ENCODE peak calls at places on chromosomes 11 and 22, in ten cellular contexts. I is germinal center; H is cardiac muscle cell; T is ACHN; A is GOT3; C is CD8-positive, alpha-beta T cell; P is astrocyte of the cerebellum; M is CD8-positive, alpha-beta memory T cell; G is LoVo; S is NCI-H460. U is an unnamed sample.

GRCh38 chr11:78168539-78169477 is 19.6 kb downstream of the KCTD21 start:
- DNase-seq in M (no peak), H (peak), A (peak), S (no peak), T (no peak), C (no peak), I (no peak), P (peak), G (no peak), U (peak)

GRCh38 chr22:30949934-30950660 is 18.5 kb downstream of the MORC2 start:
- DNase-seq in M (no peak), P (no peak), I (no peak), A (no peak), T (no peak), G (no peak), S (no peak), H (no peak), C (no peak), U (no peak)

GRCh38 chr22:29314074-29314473 is 1.4 kb downstream of the RASL10A start:
- DNase-seq in I (no peak), H (no peak), M (no peak), P (no peak), G (no peak), A (no peak), T (no peak), C (no peak), S (no peak), U (no peak)

GRCh38 chr11:77066229-77067023 is at the start of gene CAPN5:
- DNase-seq in S (peak), A (peak), P (peak), I (peak), M (peak), G (peak), H (peak), C (peak), T (peak), U (peak)

GRCh38 chr11:127632971-127633680 is 632.6 kb upstream of the KIRREL3 start:
- DNase-seq in T (no peak), P (no peak), A (no peak), M (no peak), I (no peak), S (no peak), C (no peak), H (no peak), G (no peak), U (no peak)

GRCh38 chr11:42054351-42054750 is 594.9 kb upstream of the LRRC4C start:
- DNase-seq in S (no peak), M (no peak), A (no peak), I (no peak), H (no peak), G (no peak), T (no peak), P (no peak), C (no peak), U (peak)

GRCh38 chr11:62458212-62459002 is 39.6 kb downstream of the SCGB1A1 start:
- DNase-seq in G (peak), H (no peak), M (no peak), A (no peak), C (no peak), I (no peak), S (no peak), P (no peak), T (no peak), U (no peak)

GRCh38 chr11:2837096-2837601 is 48.4 kb downstream of the CDKN1C start:
- DNase-seq in H (peak), I (no peak), A (no peak), T (peak), M (no peak), S (peak), G (no peak), P (no peak), C (no peak), U (peak)

GRCh38 chr11:85737738-85738137 is 51.7 kb upstream of the CCDC89 start:
- DNase-seq in M (peak), G (no peak), P (no peak), H (peak), C (no peak), A (no peak), T (no peak), S (no peak), I (no peak), U (no peak)

GRCh38 chr11:119365071-119365591 is 16.4 kb downstream of the USP2 start:
- DNase-seq in T (no peak), C (no peak), H (no peak), S (no peak), G (no peak), P (no peak), M (no peak), I (no peak), A (no peak), U (no peak)

GRCh38 chr11:134498326-134499139 is 86.5 kb upstream of the B3GAT1 start:
- DNase-seq in M (no peak), T (no peak), C (no peak), S (no peak), G (no peak), I (no peak), A (no peak), P (no peak), H (no peak), U (no peak)

GRCh38 chr22:27405672-27406388 is 395.7 kb downstream of the MN1 start:
- DNase-seq in I (peak), H (peak), A (no peak), S (peak), M (no peak), G (peak), P (no peak), C (no peak), T (peak), U (peak)

GRCh38 chr11:74749127-74749964 is 697 bp downstream of the RNF169 start:
- DNase-seq in C (peak), I (peak), T (peak), H (peak), P (no peak), A (no peak), M (peak), G (peak), S (peak), U (peak)

GRCh38 chr22:27576815-27577564 is 224.6 kb downstream of the MN1 start:
- DNase-seq in A (no peak), T (no peak), I (no peak), C (no peak), M (no peak), H (no peak), P (peak), G (no peak), S (no peak), U (peak)